ENCODE peak calls at places on chromosomes 11 and 22, in ten cellular contexts. O is endothelial cell of umbilical vein, S is lower lobe of right lung, G is prostate gland, T is body of pancreas, I is fibroblast of lung, F is suprapubic skin, D is left ventricle myocardium inferior, V is spleen, P is lung. B is an unnamed sample. For H3K4me1, the result is how much of the 10 kb centered on the place peaks cover.

GRCh38 chr22:37194750-37195149 is 6.7 kb upstream of the C1QTNF6 start:
- DNase-seq in I (no peak), O (no peak), F (no peak), V (no peak), S (peak), G (no peak), D (no peak), T (no peak), P (no peak), B (peak)

GRCh38 chr11:120260616-120261015 is 20.7 kb downstream of the POU2F3 start:
- DNase-seq in F (no peak), T (no peak), I (no peak), S (no peak), D (no peak), V (peak), G (no peak), O (no peak), P (no peak), B (no peak)

GRCh38 chr11:64251986-64252837 is 882 bp downstream of the PLCB3 start:
- DNase-seq in D (peak), P (peak), G (peak), T (peak), F (no peak), O (no peak), S (peak), I (peak), V (no peak), B (no peak)

GRCh38 chr22:45537734-45538181 is 35.1 kb downstream of the FBLN1 start:
- DNase-seq in I (peak), G (peak), F (no peak), S (no peak), V (no peak), T (peak), P (no peak), D (peak), O (no peak), B (peak)

GRCh38 chr22:44210721-44211120 is 30.0 kb downstream of the PARVG start:
- DNase-seq in I (peak), G (no peak), P (no peak), S (no peak), F (no peak), V (no peak), O (no peak), D (no peak), T (no peak), B (no peak)

GRCh38 chr11:112564228-112564955 is 303.7 kb upstream of the PLET1 start:
- DNase-seq in G (peak), P (no peak), T (no peak), F (no peak), S (no peak), D (peak), I (peak), O (no peak), V (no peak), B (no peak)

GRCh38 chr11:111707039-111707690 is 59.0 kb downstream of the PPP2R1B start:
- DNase-seq in V (no peak), S (no peak), O (peak), F (no peak), D (peak), P (peak), T (peak), G (peak), I (peak), B (no peak)

GRCh38 chr11:109424893-109425292 is 2.9 kb downstream of the C11orf87 start:
- DNase-seq in G (no peak), O (no peak), S (peak), F (no peak), P (no peak), V (no peak), D (no peak), I (no peak), T (peak), B (no peak)

GRCh38 chr11:102267602-102268001 is 49.7 kb upstream of the BIRC3 start:
- DNase-seq in V (no peak), T (no peak), F (no peak), P (no peak), O (peak), D (no peak), G (peak), S (no peak), I (peak), B (no peak)

GRCh38 chr11:7436657-7437056 is 48.6 kb upstream of the OLFML1 start:
- DNase-seq in I (no peak), O (peak), D (no peak), G (no peak), T (no peak), F (no peak), V (no peak), S (no peak), P (no peak), B (no peak)

GRCh38 chr11:15867886-15868285 is 488.5 kb downstream of the SOX6 start:
- DNase-seq in P (no peak), T (no peak), V (no peak), I (peak), D (no peak), S (no peak), F (no peak), O (no peak), G (no peak), B (no peak)

GRCh38 chr11:1652778-1653540 is 23.4 kb downstream of the KRTAP5-5 start:
- DNase-seq in I (peak), G (peak), F (peak), P (peak), V (peak), T (peak), S (peak), D (peak), O (peak), B (peak)

GRCh38 chr11:122494171-122494570 is 161.4 kb upstream of the UBASH3B start:
- DNase-seq in F (no peak), V (no peak), I (peak), G (no peak), T (no peak), S (no peak), D (no peak), O (no peak), P (no peak), B (no peak)

GRCh38 chr11:26350002-26350401 is 18.1 kb downstream of the ANO3 start:
- DNase-seq in I (no peak), F (no peak), G (no peak), P (no peak), V (no peak), D (no peak), S (no peak), T (no peak), O (no peak), B (no peak)

GRCh38 chr22:41048791-41049717 is 43.3 kb upstream of the EP300 start:
- DNase-seq in S (peak), T (peak), P (peak), V (peak), F (peak), G (peak), O (peak), I (peak), D (peak), B (no peak)

GRCh38 chr11:2667940-2668339 is 31.9 kb downstream of the KCNQ1OT1 start:
- DNase-seq in F (peak), S (no peak), D (no peak), G (no peak), O (no peak), V (peak), T (no peak), P (no peak), I (no peak), B (no peak)

GRCh38 chr11:45653277-45653676 is 12.1 kb downstream of the CHST1 start:
- DNase-seq in G (no peak), O (no peak), T (no peak), F (peak), P (no peak), I (no peak), V (no peak), S (no peak), D (no peak), B (no peak)

GRCh38 chr11:64037027-64037633 is 1.4 kb downstream of the FLRT1 start:
- DNase-seq in T (no peak), V (no peak), O (no peak), I (no peak), F (no peak), S (no peak), D (no peak), G (no peak), P (no peak), B (no peak)

GRCh38 chr22:16783930-16784354 is 41.3 kb downstream of the XKR3 start:
- DNase-seq in S (no peak), G (no peak), V (no peak), I (no peak), D (no peak), P (no peak), O (no peak), T (no peak), F (no peak), B (no peak)

GRCh38 chr11:119845756-119846155 is 116.8 kb upstream of the NECTIN1 start:
- DNase-seq in S (no peak), P (no peak), D (no peak), V (no peak), I (no peak), G (peak), T (no peak), F (no peak), O (no peak), B (no peak)

GRCh38 chr11:6345356-6345755 is 25.1 kb upstream of the CAVIN3 start:
- DNase-seq in V (no peak), O (no peak), D (no peak), P (no peak), F (no peak), G (no peak), I (no peak), T (no peak), S (no peak), B (no peak)

GRCh38 chr11:127627629-127628462 is 627.3 kb upstream of the KIRREL3 start:
- DNase-seq in T (peak), S (no peak), O (no peak), V (no peak), P (no peak), I (peak), G (peak), F (no peak), D (no peak), B (peak)

GRCh38 chr22:24029304-24029703 is 18.2 kb downstream of the CABIN1 start:
- DNase-seq in S (no peak), T (no peak), V (no peak), I (no peak), P (no peak), D (no peak), O (no peak), G (no peak), F (no peak), B (no peak)

GRCh38 chr11:81368192-81368591 is 1365.5 kb downstream of the FAM181B start:
- DNase-seq in P (no peak), T (no peak), D (no peak), I (no peak), V (peak), O (no peak), G (no peak), S (no peak), F (no peak), B (no peak)

GRCh38 chr22:19303785-19304184 is 12.3 kb upstream of the CLTCL1 start:
- DNase-seq in V (no peak), D (no peak), S (no peak), G (no peak), P (no peak), F (no peak), I (no peak), T (no peak), O (no peak), B (no peak)

GRCh38 chr22:43554694-43555365 is 143.0 kb downstream of the MPPED1 start:
- DNase-seq in P (no peak), S (no peak), D (no peak), I (no peak), G (no peak), O (no peak), F (peak), T (no peak), V (no peak), B (no peak)

GRCh38 chr11:68430801-68431200 is 29.8 kb upstream of the PPP6R3 start:
- DNase-seq in F (no peak), D (no peak), P (peak), S (no peak), I (no peak), T (no peak), G (no peak), V (no peak), O (no peak), B (no peak)

GRCh38 chr11:125272092-125272491 is 107.5 kb downstream of the PKNOX2 start:
- DNase-seq in S (no peak), I (peak), V (no peak), G (no peak), P (no peak), D (no peak), T (no peak), F (no peak), O (no peak), B (no peak)

GRCh38 chr11:114359342-114359741 is 41.0 kb downstream of the C11orf71 start:
- DNase-seq in O (peak), F (no peak), V (no peak), P (no peak), I (peak), D (no peak), S (no peak), G (no peak), T (no peak), B (no peak)

GRCh38 chr11:78289547-78290292 is 101.0 kb downstream of the USP35 start:
- DNase-seq in P (no peak), V (no peak), S (no peak), G (no peak), T (no peak), D (no peak), I (no peak), O (no peak), F (no peak), B (no peak)

GRCh38 chr11:125281831-125282595 is 117.5 kb downstream of the PKNOX2 start:
- DNase-seq in S (no peak), F (no peak), D (no peak), P (no peak), T (no peak), O (no peak), I (peak), V (no peak), G (no peak), B (no peak)

GRCh38 chr22:44403166-44403565 is 90.4 kb upstream of the SHISAL1 start:
- DNase-seq in G (no peak), O (no peak), T (no peak), I (no peak), S (no peak), V (no peak), F (no peak), P (no peak), D (peak), B (peak)

GRCh38 chr11:128196235-128196634 is 391.1 kb downstream of the ETS1 start:
- DNase-seq in D (no peak), S (no peak), O (no peak), P (no peak), G (no peak), I (no peak), V (no peak), T (no peak), F (no peak), B (no peak)

GRCh38 chr11:57662893-57663292 is 5.0 kb upstream of the ZDHHC5 start:
- DNase-seq in S (no peak), T (no peak), O (no peak), I (no peak), P (no peak), D (no peak), V (no peak), F (no peak), G (no peak), B (no peak)

GRCh38 chr11:19187880-19188279 is 13.9 kb downstream of the CSRP3 start:
- DNase-seq in V (no peak), P (no peak), F (no peak), S (no peak), D (no peak), G (no peak), I (peak), T (no peak), O (no peak), B (no peak)

GRCh38 chr11:45108070-45109064 is 38.1 kb upstream of the PRDM11 start:
- DNase-seq in S (no peak), D (no peak), G (no peak), V (no peak), O (peak), F (no peak), T (no peak), I (no peak), P (no peak), B (no peak)

GRCh38 chr11:85776951-85777602 is 33.9 kb downstream of the SYTL2 start:
- DNase-seq in S (no peak), D (no peak), I (no peak), O (no peak), P (no peak), V (no peak), T (no peak), G (no peak), F (no peak), B (no peak)

GRCh38 chr11:1655168-1656060 is 25.8 kb downstream of the KRTAP5-5 start:
- DNase-seq in T (no peak), D (no peak), G (no peak), O (no peak), F (peak), P (no peak), S (no peak), I (no peak), V (peak), B (no peak)

GRCh38 chr11:112200252-112200651 is 24.9 kb downstream of the BCO2 start:
- DNase-seq in V (no peak), O (no peak), D (no peak), P (no peak), F (no peak), T (no peak), I (no peak), S (no peak), G (no peak), B (no peak)

DNA sequence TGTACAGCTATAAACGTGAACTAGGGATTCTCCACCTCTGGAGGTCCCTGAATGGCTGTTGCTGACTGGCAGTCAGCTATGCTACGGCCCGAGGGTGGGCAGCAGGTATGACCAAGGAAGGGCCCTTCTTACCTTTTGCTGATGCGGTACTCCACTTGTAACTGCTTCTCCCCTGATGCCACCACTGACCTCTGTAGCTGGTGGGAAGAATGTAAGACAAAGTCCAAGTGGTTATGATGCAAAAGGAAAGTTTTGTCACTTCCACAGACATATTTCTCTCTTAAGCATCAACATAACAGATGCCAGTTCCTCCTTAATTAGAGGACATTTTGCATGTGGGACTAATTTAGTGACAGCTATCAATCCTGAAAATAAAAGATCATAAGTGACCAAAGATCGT is 32.2 kb downstream of the P4HA3 start:
- DNase-seq in F (no peak), S (no peak), T (no peak), G (no peak), P (no peak), O (no peak), D (no peak), V (no peak), I (no peak), B (no peak)
- TF ChIP-seq CTCF in F (no peak), S (no peak), T (no peak), G (no peak), P (no peak), O (no peak), D (no peak), V (no peak), I (no peak), B (no peak)

DNA sequence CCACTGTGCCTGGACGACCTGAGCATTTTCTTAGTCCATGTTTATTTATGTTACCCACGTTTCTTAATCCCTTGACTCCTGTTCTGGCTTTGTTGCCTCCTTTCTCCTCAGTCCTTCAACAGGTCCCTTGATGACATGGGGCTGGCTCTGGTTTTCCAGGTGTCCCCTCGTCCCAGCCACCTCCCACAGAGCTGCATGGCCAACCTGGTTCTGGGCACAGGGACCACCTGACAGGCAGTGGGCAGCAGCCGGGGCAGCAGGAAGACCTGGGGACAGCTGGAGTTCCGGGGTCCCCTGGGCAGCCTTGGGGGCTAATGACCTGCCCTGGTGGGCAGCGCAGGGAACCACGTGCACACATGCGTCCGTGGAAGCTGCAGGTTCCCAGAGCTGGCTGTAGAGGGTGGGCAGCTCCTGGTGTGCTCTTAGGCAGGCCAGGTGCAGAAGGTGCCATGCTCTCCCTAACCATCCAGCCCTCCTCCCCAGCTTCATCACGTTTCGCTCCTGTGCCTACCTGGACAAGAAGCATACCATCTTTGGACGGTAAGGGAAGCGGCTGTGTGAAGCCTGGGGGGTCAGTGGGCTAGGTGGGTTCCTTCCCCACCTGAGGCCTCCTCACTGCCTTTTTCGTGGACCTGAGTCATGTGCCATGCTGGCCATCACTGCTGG is 27.7 kb downstream of the PPIL2 start:
- DNase-seq in V (no peak), S (peak), F (no peak), D (no peak), O (no peak), I (no peak), T (no peak), G (no peak), P (no peak), B (no peak)
- H3K4me1 ChIP-seq in V (under half), S (under half), F (under half), D (under half), O (under half), I (under half), T (under half), G (under half), P (under half), B (under half)

GRCh38 chr11:94926698-94927237 is 46.6 kb downstream of the CWC15 start:
- DNase-seq in G (peak), D (peak), S (peak), P (peak), I (peak), O (peak), V (no peak), T (peak), F (peak), B (peak)
- H3K4me3 ChIP-seq in G (no peak), D (no peak), S (no peak), P (no peak), I (no peak), O (no peak), V (no peak), T (no peak), F (no peak), B (no peak)

DNA sequence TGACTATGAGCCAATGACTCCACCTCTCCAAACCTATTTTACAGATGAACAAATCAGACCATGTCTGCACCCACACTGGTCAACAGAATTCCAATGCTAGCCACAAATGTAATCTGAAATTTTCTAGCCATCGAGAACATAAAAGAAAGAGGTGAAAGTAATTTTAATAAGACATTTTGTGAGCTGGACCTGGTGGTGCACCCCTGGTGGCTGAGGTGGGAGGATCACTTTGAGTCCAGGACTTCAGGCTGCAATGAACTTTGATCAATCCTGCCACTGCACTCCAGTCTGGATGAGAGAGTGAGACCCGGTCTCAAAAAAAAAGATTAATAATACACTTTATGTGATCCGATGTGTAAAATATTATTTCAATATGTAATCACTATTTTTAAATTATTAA is 9.4 kb upstream of the RNF185 start:
- DNase-seq in O (no peak), D (no peak), G (no peak), S (no peak), F (no peak), T (no peak), V (no peak), P (no peak), I (no peak), B (no peak)
- TF ChIP-seq CTCF in O (peak), D (no peak), G (no peak), S (no peak), F (no peak), T (peak), V (no peak), P (no peak), I (peak), B (no peak)

DNA sequence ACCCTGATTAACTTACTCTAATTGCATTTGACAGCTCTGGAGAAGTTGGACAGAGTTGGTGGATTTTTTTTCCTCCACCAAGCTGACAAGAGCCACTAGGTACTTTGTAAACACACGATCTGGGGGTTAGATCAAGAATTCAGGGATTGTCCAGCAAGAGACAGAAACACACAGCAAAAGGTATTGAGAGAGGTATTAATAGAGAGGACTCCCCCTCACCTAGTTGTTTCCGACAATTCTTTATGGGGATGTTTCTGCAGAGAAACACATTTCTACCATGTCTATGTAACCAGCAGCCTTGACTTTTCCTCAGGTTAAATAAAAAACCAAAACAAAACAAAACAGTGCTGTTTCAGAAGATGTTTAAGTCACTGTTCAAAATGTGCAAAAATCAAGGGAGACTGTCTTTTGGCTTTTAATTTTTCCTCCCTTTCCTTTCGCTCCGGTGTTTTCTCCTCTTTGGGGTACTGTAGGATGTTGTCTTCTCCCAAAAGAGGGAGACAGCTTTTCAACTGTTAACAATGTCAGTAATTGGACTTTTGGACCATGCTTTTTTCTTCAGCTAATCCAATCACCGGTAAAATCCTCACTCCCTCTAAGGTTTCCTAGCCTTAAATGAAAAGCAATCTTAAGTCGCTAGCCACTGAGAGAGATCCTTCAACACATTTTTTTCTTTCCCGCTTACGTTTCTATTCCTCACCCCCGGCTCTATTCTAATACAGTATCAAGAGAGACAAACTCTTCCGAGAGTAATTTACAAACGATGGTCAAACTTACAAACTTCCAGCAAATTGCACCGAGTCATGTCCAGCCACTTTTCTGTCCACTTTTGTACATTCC is 644 bp downstream of the MAML2 start:
- DNase-seq in T (no peak), P (no peak), V (no peak), F (no peak), G (no peak), I (peak), D (no peak), S (no peak), O (peak), B (no peak)
- H3K4me1 ChIP-seq in T (under half), P (under half), V (half or more), F (under half), G (under half), I (under half), D (half or more), S (under half), O (under half), B (under half)